ENCODE peak calls at places on chromosomes 3 and 15, in six cellular contexts. X is SK-N-SH, E is suprapubic skin, T is GM12878, B is stomach, J is upper lobe of left lung. M is an unnamed sample.

GRCh38 chr3:4752201-4753072 is 226.8 kb upstream of the BHLHE40 start:
- DNase-seq in X (no peak), E (no peak), T (no peak), B (no peak), J (no peak), M (peak; percentile 64)

GRCh38 chr15:101277943-101278564 is 769 bp upstream of the SELENOS start:
- DNase-seq in X (no peak), E (no peak), T (no peak), B (no peak), J (no peak), M (no peak)

GRCh38 chr3:42957573-42957972 is 21.5 kb upstream of the GASK1A start:
- DNase-seq in X (no peak), E (no peak), T (no peak), B (no peak), J (no peak), M (no peak)

GRCh38 chr3:22297436-22297835 is 546.4 kb upstream of the ZNF385D start:
- DNase-seq in X (no peak), E (no peak), T (no peak), B (no peak), J (no peak), M (no peak)

GRCh38 chr3:159260049-159260662 is 458.3 kb downstream of the MFSD1 start:
- DNase-seq in X (peak; percentile 30), E (no peak), T (no peak), B (no peak), J (no peak), M (peak; percentile 25)

GRCh38 chr15:31342781-31343626 is 16.4 kb downstream of the KLF13 start:
- DNase-seq in X (peak; percentile 39), E (no peak), T (no peak), B (no peak), J (peak; percentile 52), M (no peak)

GRCh38 chr15:38454687-38455071 is 752 bp downstream of the FAM98B start:
- DNase-seq in X (no peak), E (no peak), T (no peak), B (no peak), J (no peak), M (no peak)

GRCh38 chr15:100099976-100100375 is 241.8 kb downstream of the ADAMTS17 start:
- DNase-seq in X (no peak), E (no peak), T (no peak), B (no peak), J (no peak), M (no peak)

GRCh38 chr3:194119831-194120230 is 16.1 kb upstream of the HES1 start:
- DNase-seq in X (no peak), E (no peak), T (no peak), B (no peak), J (no peak), M (no peak)

GRCh38 chr3:196202516-196202970 is 8.7 kb downstream of the ZDHHC19 start:
- DNase-seq in X (no peak), E (no peak), T (no peak), B (no peak), J (peak; percentile 86), M (peak; percentile 49)

GRCh38 chr3:11749486-11749885 is 97.2 kb downstream of the TAMM41 start:
- DNase-seq in X (peak; percentile 54), E (no peak), T (no peak), B (no peak), J (no peak), M (no peak)

GRCh38 chr3:152591448-152592003 is 243.4 kb upstream of the P2RY1 start:
- DNase-seq in X (no peak), E (no peak), T (no peak), B (no peak), J (no peak), M (no peak)

GRCh38 chr3:159830523-159831151 is 158.0 kb upstream of the IL12A start:
- DNase-seq in X (no peak), E (no peak), T (no peak), B (no peak), J (no peak), M (no peak)

GRCh38 chr3:63861306-63861705 is 2.3 kb downstream of the THOC7 start:
- DNase-seq in X (no peak), E (no peak), T (no peak), B (no peak), J (no peak), M (no peak)

GRCh38 chr3:159604151-159604581 is 384.5 kb upstream of the IL12A start:
- DNase-seq in X (no peak), E (no peak), T (no peak), B (no peak), J (no peak), M (no peak)

GRCh38 chr3:120435621-120436020 is 15.2 kb downstream of the FSTL1 start:
- DNase-seq in X (no peak), E (peak; percentile 11), T (no peak), B (no peak), J (no peak), M (no peak)

GRCh38 chr15:37106490-37107001 is 6.2 kb upstream of the MEIS2 start:
- DNase-seq in X (no peak), E (no peak), T (no peak), B (no peak), J (no peak), M (no peak)

GRCh38 chr15:99566157-99566900 is 545 bp downstream of the MEF2A start:
- DNase-seq in X (peak; percentile 76), E (no peak), T (no peak), B (no peak), J (peak; percentile 83), M (peak; percentile 41)

GRCh38 chr15:73677146-73677607 is 7.0 kb upstream of the CD276 start:
- DNase-seq in X (peak; percentile 60), E (no peak), T (no peak), B (peak; percentile 77), J (no peak), M (peak; percentile 76)

GRCh38 chr15:59242649-59243048 is 36.0 kb downstream of the LDHAL6B start:
- DNase-seq in X (no peak), E (no peak), T (no peak), B (no peak), J (no peak), M (no peak)

GRCh38 chr15:59237854-59238252 is 31.2 kb downstream of the LDHAL6B start:
- DNase-seq in X (no peak), E (no peak), T (peak; percentile 74), B (no peak), J (no peak), M (no peak)

GRCh38 chr15:59232476-59232875 is 25.8 kb downstream of the LDHAL6B start:
- DNase-seq in X (no peak), E (no peak), T (no peak), B (no peak), J (no peak), M (no peak)

GRCh38 chr15:59236394-59236793 is 29.8 kb downstream of the LDHAL6B start:
- DNase-seq in X (no peak), E (no peak), T (no peak), B (no peak), J (no peak), M (no peak)

GRCh38 chr15:59237119-59237853 is 30.6 kb downstream of the LDHAL6B start:
- DNase-seq in X (no peak), E (no peak), T (peak; percentile 70), B (no peak), J (no peak), M (no peak)
- H3K4me3 ChIP-seq in X (no peak overlapping the region), E (no peak overlapping the region), T (peak overlapping the region; percentile 35), B (no peak overlapping the region), J (no peak overlapping the region), M (no peak overlapping the region)

GRCh38 chr3:55484741-55485207 is 2.3 kb downstream of the WNT5A start:
- DNase-seq in X (no peak), E (no peak), T (no peak), B (no peak), J (no peak), M (no peak)

GRCh38 chr3:55484191-55484644 is 2.9 kb downstream of the WNT5A start:
- DNase-seq in X (no peak), E (no peak), T (no peak), B (no peak), J (peak; percentile 45), M (no peak)

GRCh38 chr3:55486857-55487375 is at the start of gene WNT5A:
- DNase-seq in X (peak; percentile 73), E (no peak), T (no peak), B (no peak), J (peak; percentile 91), M (peak; percentile 32)

GRCh38 chr3:55486101-55486856 is 827 bp downstream of the WNT5A start:
- DNase-seq in X (peak; percentile 54), E (no peak), T (no peak), B (peak; percentile 63), J (peak; percentile 93), M (peak; percentile 46)

DNA sequence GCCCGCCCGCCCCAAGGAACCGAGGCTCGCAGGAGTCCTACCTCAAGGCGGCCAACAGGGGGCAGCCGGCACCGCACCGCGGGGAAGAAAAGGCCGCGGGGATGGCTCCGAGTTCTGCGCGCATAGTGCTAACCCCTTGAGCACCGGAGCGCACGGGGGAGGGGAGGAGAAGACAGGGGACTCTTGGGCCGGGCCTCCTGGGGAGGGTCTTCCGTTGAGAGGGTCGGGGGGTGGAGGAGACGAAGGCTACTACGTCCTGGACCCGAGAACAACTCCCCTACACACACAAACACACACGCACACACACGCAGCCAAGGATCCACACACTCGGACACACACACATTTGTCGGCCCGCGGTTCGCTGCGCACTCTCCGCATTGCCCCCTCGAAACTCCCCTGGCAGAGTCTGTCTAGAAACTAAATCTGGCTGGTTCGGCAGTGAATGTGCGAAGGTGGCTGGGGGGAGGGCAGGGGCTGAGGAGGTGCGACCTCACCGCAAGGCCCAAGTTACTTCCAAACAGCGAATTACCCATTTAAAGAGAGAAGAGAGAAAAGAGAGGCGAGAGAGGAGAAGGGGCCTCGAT is 1.8 kb downstream of the WNT5A start:
- DNase-seq in X (peak; percentile 92), E (no peak), T (peak; percentile 32), B (peak; percentile 77), J (peak; percentile 92), M (peak; percentile 82)
- TF ChIP-seq POLR2AphosphoS5 in X (no peak), E (no peak), T (no peak), B (no peak), J (no peak), M (no peak)

GRCh38 chr3:175852560-175852959 is 993.4 kb downstream of the NAALADL2 start:
- DNase-seq in X (no peak), E (no peak), T (no peak), B (no peak), J (no peak), M (no peak)
- TF ChIP-seq EP300 in X (no peak), E (no peak), T (no peak), B (no peak), J (no peak), M (no peak)

GRCh38 chr3:148873270-148873927 is 8.3 kb downstream of the CPA3 start:
- DNase-seq in X (no peak), E (no peak), T (no peak), B (peak; percentile 37), J (peak; percentile 18), M (no peak)
- H3K4me3 ChIP-seq in X (no peak overlapping the region), E (no peak overlapping the region), T (no peak overlapping the region), B (no peak overlapping the region), J (no peak overlapping the region), M (no peak overlapping the region)

GRCh38 chr15:89436560-89437311 is 59.6 kb downstream of the RHCG start:
- DNase-seq in X (no peak), E (no peak), T (no peak), B (no peak), J (no peak), M (no peak)
- TF ChIP-seq POLR2AphosphoS5 in X (no peak), E (no peak), T (no peak), B (no peak), J (no peak), M (no peak)